ENCODE peak calls at places on chromosomes 11 and 22, in four cellular contexts. X is K562, Q is HepG2, V is H1. F is an unnamed sample.

GRCh38 chr22:24578355-24579241 is 14.3 kb downstream of the LRRC75B start:
- DNase-seq in X (no peak), Q (peak; percentile 98), V (no peak), F (no peak)

GRCh38 chr11:46826310-46827044 is 19.6 kb downstream of the CKAP5 start:
- DNase-seq in X (peak; percentile 80), Q (peak; percentile 90), V (peak; percentile 86), F (no peak)

GRCh38 chr11:64036081-64037026 is 623 bp downstream of the FLRT1 start:
- DNase-seq in X (peak; percentile 53), Q (no peak), V (no peak), F (no peak)

GRCh38 chr22:25736378-25737011 is 5.5 kb upstream of the MYO18B start:
- DNase-seq in X (no peak), Q (no peak), V (no peak), F (no peak)

GRCh38 chr11:34052036-34052607 is 591 bp downstream of the CAPRIN1 start:
- DNase-seq in X (peak; percentile 92), Q (peak; percentile 70), V (peak; percentile 91), F (no peak)

GRCh38 chr11:1039481-1040427 is 3.2 kb upstream of the MUC6 start:
- DNase-seq in X (no peak), Q (no peak), V (no peak), F (no peak)

GRCh38 chr11:126488591-126489370 is 133.3 kb downstream of the ST3GAL4 start:
- DNase-seq in X (no peak), Q (no peak), V (no peak), F (no peak)

GRCh38 chr22:37681001-37681424 is 5.1 kb upstream of the NOL12 start:
- DNase-seq in X (no peak), Q (no peak), V (no peak), F (no peak)

GRCh38 chr11:87463486-87464102 is 425.9 kb downstream of the TMEM135 start:
- DNase-seq in X (peak; percentile 17), Q (peak; percentile 38), V (no peak), F (no peak)

GRCh38 chr22:24330636-24331035 is 60.0 kb downstream of the SPECC1L start:
- DNase-seq in X (no peak), Q (no peak), V (no peak), F (no peak)

DNA sequence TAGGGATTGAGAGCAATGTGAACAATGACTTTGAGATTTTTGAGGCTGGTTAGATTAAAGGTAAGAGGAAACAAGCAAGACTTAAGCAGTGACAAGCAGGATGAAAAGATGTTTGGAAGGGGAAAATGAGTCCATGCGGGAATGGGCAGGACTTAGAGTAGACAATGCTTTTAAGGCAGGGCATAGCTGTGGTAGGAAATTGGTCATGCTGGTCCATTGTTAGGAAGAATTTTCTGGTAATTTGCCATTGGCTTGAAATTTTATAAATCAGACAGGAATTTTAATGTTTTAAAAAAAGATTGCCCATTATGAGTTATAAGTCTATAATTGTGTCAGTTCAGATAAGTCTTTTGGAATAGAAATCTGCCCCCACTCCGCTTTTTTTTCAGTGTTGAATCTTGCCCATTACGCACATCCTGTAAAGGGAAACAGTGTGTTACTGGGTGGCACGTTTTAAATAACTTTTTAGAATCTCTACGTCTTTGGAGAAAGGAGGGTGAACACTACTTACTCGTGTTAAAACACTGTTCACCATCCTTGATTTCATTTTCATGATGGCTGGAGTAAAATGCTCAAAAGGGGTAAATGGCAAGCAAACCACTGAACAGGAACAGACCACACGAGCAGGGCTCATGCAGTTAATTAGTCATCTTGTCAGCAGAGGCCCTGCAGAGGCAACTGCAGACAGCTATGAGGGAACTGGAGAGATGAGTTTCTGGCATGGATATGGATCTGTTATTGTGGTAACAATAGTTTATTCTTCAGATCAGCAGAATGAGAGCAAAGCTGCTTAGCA is 25.0 kb downstream of the SWAP70 start:
- DNase-seq in X (no peak), Q (no peak), V (no peak), F (peak; percentile 81)
- TF ChIP-seq JUND in X (no peak), Q (no peak), V (no peak), F (no peak)

GRCh38 chr11:31805629-31806185 is 5.4 kb downstream of the PAX6 start:
- DNase-seq in X (no peak), Q (no peak), V (no peak), F (no peak)

GRCh38 chr11:31806944-31807790 is 4.0 kb downstream of the PAX6 start:
- DNase-seq in X (no peak), Q (no peak), V (peak; percentile 52), F (no peak)

GRCh38 chr11:31805037-31805628 is 6.0 kb downstream of the PAX6 start:
- DNase-seq in X (no peak), Q (no peak), V (peak; percentile 82), F (no peak)

GRCh38 chr11:31807791-31808074 is 3.4 kb downstream of the PAX6 start:
- DNase-seq in X (no peak), Q (no peak), V (no peak), F (no peak)

GRCh38 chr11:31806186-31806943 is 4.8 kb downstream of the PAX6 start:
- DNase-seq in X (no peak), Q (no peak), V (no peak), F (no peak)
- TF ChIP-seq CBX5 in X (no peak), Q (no peak), V (no peak), F (no peak)

GRCh38 chr11:108713076-108713790 is 48.4 kb downstream of the DDX10 start:
- DNase-seq in X (no peak), Q (no peak), V (no peak), F (peak; percentile 54)

GRCh38 chr11:108715239-108715638 is 50.4 kb downstream of the DDX10 start:
- DNase-seq in X (no peak), Q (peak; percentile 30), V (no peak), F (no peak)

DNA sequence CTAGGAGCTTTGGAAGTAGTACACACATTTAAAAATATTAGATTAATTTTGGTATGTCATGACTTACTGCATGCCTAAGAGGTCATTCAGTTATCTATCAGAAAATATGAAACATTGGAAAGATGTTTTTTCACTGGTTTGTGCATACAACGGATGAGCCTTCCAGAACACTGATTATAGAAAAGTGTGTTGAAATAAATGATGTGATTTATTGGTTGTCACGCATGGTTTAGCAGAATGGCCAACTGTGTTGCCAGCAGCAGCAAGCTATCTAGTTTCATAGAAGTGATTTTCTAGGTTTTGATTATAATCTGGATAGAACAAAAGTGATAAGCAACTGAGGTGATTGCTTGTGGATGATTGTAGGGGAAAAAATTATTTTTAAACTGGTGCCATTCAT is 53.6 kb downstream of the DDX10 start:
- DNase-seq in X (no peak), Q (no peak), V (no peak), F (no peak)
- TF ChIP-seq SP1 in X (no peak), Q (no peak), V (no peak), F (no peak)

DNA sequence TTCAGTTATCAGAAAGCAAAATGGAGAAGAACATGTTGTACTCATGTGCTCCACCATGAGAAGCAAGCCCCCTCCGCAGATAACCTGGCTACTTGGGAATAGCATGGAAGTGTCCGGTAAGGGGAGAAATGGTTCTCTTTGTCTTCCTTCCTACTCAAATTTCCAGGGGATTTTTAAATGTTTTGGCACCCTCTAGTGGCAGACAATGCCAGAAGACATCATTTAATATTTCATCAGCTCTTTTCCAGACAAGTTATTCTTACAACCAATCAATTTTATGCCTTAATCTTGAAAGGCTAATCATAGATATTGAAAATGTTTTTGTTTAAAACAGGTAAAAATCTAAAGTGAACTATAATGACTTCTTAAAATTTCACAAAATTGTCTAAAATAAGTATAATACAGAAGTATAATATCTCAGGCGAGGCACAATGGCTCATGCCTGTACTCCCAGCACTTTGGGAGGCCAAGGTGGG is 15.7 kb downstream of the CRTAM start:
- DNase-seq in X (peak; percentile 36), Q (peak; percentile 66), V (peak; percentile 53), F (no peak)
- TF ChIP-seq JUND in X (no peak), Q (no peak), V (no peak), F (no peak)

F was measured in GM12878.